ENCODE peak calls at places on chromosomes 11 and 22, in seven cellular contexts. G is AG09309; W is islet precursor cell; F is activated CD4-positive, alpha-beta T cell treated with anti-CD3 and anti-CD28 coated beads, Interleukin-2, amount 50 U/mL, for 48 hours; P is amygdala; N is stimulated activated CD8-positive, alpha-beta memory T cell treated with anti-CD3 and anti-CD28 coated beads, Interleukin-15, amount 100 ng/mL, for 4 hours; U is IMR-90. M is an unnamed sample.

GRCh38 chr22:43090130-43090789 is 1.1 kb upstream of the TTLL1 start:
- DNase-seq in G (peak; percentile 73), U (peak; percentile 80), W (no peak), F (peak; percentile 61), N (peak; percentile 11), P (no peak), M (peak; percentile 18)

GRCh38 chr11:126163074-126163700 is 48.3 kb downstream of the RPUSD4 start:
- DNase-seq in W (peak; percentile 95), N (no peak), G (peak; percentile 64), P (no peak), F (no peak), U (peak; percentile 96), M (no peak)

GRCh38 chr11:1760351-1761109 is 3.2 kb downstream of the CTSD start:
- DNase-seq in F (no peak), W (peak; percentile 75), N (no peak), U (peak; percentile 52), G (no peak), P (peak; percentile 45), M (no peak)

GRCh38 chr11:83156996-83157754 is at the start of gene PCF11:
- DNase-seq in U (no peak), P (no peak), W (no peak), G (no peak), F (no peak), N (no peak), M (no peak)

GRCh38 chr11:32221476-32222032 is 130.7 kb downstream of the RCN1 start:
- DNase-seq in P (no peak), W (no peak), F (no peak), N (no peak), U (no peak), G (no peak), M (no peak)

GRCh38 chr22:49034836-49035817 is 792.5 kb downstream of the BRD1 start:
- DNase-seq in P (no peak), N (no peak), W (no peak), U (no peak), F (no peak), G (no peak), M (no peak)

GRCh38 chr11:70815485-70815832 is 417.1 kb downstream of the CTTN start:
- DNase-seq in N (no peak), U (no peak), W (no peak), P (no peak), G (no peak), F (no peak), M (no peak)

GRCh38 chr11:108601150-108601549 is 7.6 kb upstream of the EXPH5 start:
- DNase-seq in G (no peak), U (peak; percentile 24), P (no peak), W (no peak), N (no peak), F (no peak), M (no peak)

GRCh38 chr11:116460156-116460965 is 312.4 kb downstream of the BUD13 start:
- DNase-seq in W (no peak), F (no peak), U (no peak), G (no peak), P (no peak), N (no peak), M (no peak)

GRCh38 chr11:62794201-62794775 is 2.5 kb upstream of the TMEM223 start:
- DNase-seq in U (no peak), P (no peak), F (no peak), N (no peak), G (no peak), W (peak; percentile 76), M (no peak)

GRCh38 chr11:11389238-11389637 is 36.2 kb upstream of the CSNK2A3 start:
- DNase-seq in W (no peak), G (no peak), P (no peak), F (no peak), N (no peak), U (no peak), M (no peak)

GRCh38 chr11:65355013-65355775 is 643 bp downstream of the TIGD3 start:
- DNase-seq in F (peak; percentile 58), N (peak; percentile 34), P (no peak), W (no peak), U (no peak), G (no peak), M (no peak)

GRCh38 chr22:46446799-46447198 is 90.6 kb downstream of the CELSR1 start:
- DNase-seq in P (no peak), F (no peak), U (no peak), N (no peak), W (no peak), G (no peak), M (no peak)

GRCh38 chr11:102485095-102485722 is 32.6 kb upstream of the TMEM123 start:
- DNase-seq in P (no peak), N (no peak), W (no peak), F (no peak), U (peak; percentile 41), G (peak; percentile 10), M (no peak)

GRCh38 chr11:76762867-76763572 is 20.1 kb upstream of the TSKU start:
- DNase-seq in F (no peak), G (no peak), N (no peak), W (no peak), U (no peak), P (no peak), M (no peak)

GRCh38 chr11:64888761-64889511 is 10.5 kb upstream of the EHD1 start:
- DNase-seq in G (no peak), F (no peak), U (no peak), W (peak; percentile 69), P (no peak), N (no peak), M (no peak)

GRCh38 chr11:62030071-62030684 is 62.7 kb upstream of the FTH1 start:
- DNase-seq in P (no peak), W (no peak), F (no peak), G (no peak), U (no peak), N (no peak), M (no peak)

GRCh38 chr22:42461511-42461910 is 29.3 kb upstream of the NFAM1 start:
- DNase-seq in N (no peak), W (peak; percentile 74), P (no peak), F (no peak), U (no peak), G (no peak), M (no peak)

GRCh38 chr11:12537778-12538401 is 136.3 kb upstream of the TEAD1 start:
- DNase-seq in G (no peak), U (peak; percentile 58), W (no peak), F (no peak), N (no peak), P (no peak), M (no peak)

GRCh38 chr11:86978756-86979608 is 23.8 kb upstream of the FZD4 start:
- DNase-seq in G (no peak), W (no peak), F (no peak), P (no peak), N (no peak), U (peak; percentile 65), M (no peak)

GRCh38 chr22:41286639-41287091 is 678 bp upstream of the RANGAP1 start:
- DNase-seq in U (peak; percentile 38), N (no peak), G (no peak), F (peak; percentile 55), W (no peak), P (no peak), M (peak; percentile 14)

GRCh38 chr11:14237333-14237988 is 121.5 kb downstream of the RRAS2 start:
- DNase-seq in G (no peak), P (no peak), N (no peak), W (no peak), U (no peak), F (no peak), M (no peak)

GRCh38 chr11:32826113-32826512 is 3.6 kb upstream of the PRRG4 start:
- DNase-seq in P (no peak), N (no peak), F (no peak), U (no peak), W (no peak), G (no peak), M (no peak)

GRCh38 chr11:114258696-114259095 is 37.5 kb upstream of the NNMT start:
- DNase-seq in U (no peak), G (no peak), P (no peak), F (no peak), N (no peak), W (no peak), M (no peak)

GRCh38 chr11:117823941-117824420 is 563 bp downstream of the FXYD2 start:
- DNase-seq in P (no peak), U (no peak), N (no peak), F (no peak), W (peak; percentile 52), G (no peak), M (no peak)

GRCh38 chr22:22421392-22421791 is 87.2 kb downstream of the ZNF280B start:
- DNase-seq in N (no peak), F (no peak), U (no peak), W (no peak), G (no peak), P (no peak), M (no peak)